ENCODE peak calls at places on chromosomes 16 and 17, in ten cellular contexts. Z is mesothelial cell of epicardium; A is stimulated activated CD4-positive, alpha-beta T cell treated with anti-CD3 and anti-CD28 coated beads, Interleukin-15, amount 100 ng/mL, for 1 hour; C is iris pigment epithelial cell; O is naive thymus-derived CD8-positive, alpha-beta T cell; Y is ascending aorta; V is Right ventricle myocardium superior; H is HuH-7; S is NCI-H226; J is G401. I is an unnamed sample.

GRCh38 chr16:15950167-15950854 is 895 bp downstream of the ABCC1 start:
- DNase-seq in Y (peak), O (peak), Z (peak), A (peak), S (no peak), J (peak), H (no peak), C (peak), V (no peak), I (peak)

GRCh38 chr17:70190959-70191805 is 21.9 kb downstream of the KCNJ2 start:
- DNase-seq in Y (no peak), O (no peak), V (no peak), H (no peak), A (no peak), J (no peak), S (no peak), Z (no peak), C (no peak), I (no peak)

GRCh38 chr17:77811521-77811920 is 147.0 kb upstream of the TNRC6C start:
- DNase-seq in C (no peak), J (no peak), A (no peak), V (peak), S (no peak), Y (peak), O (no peak), H (no peak), Z (no peak), I (peak)

GRCh38 chr16:66925322-66925840 is at the start of gene RRAD:
- DNase-seq in C (peak), Y (peak), H (no peak), O (no peak), Z (no peak), A (no peak), S (peak), V (peak), J (peak), I (peak)

GRCh38 chr17:81239714-81240555 is 817 bp downstream of the NDUFAF8 start:
- DNase-seq in S (no peak), Y (no peak), V (no peak), A (no peak), O (peak), H (no peak), J (peak), Z (no peak), C (peak), I (no peak)

GRCh38 chr17:70374496-70374895 is 205.2 kb downstream of the KCNJ2 start:
- DNase-seq in Z (no peak), O (no peak), H (no peak), J (no peak), A (no peak), V (no peak), S (no peak), C (no peak), Y (no peak), I (no peak)

GRCh38 chr17:81291662-81292061 is 3.4 kb downstream of the SLC38A10 start:
- DNase-seq in C (peak), Y (peak), V (peak), S (peak), J (peak), O (peak), H (peak), A (peak), Z (peak), I (peak)

GRCh38 chr17:33712120-33712519 is 419.0 kb upstream of the ASIC2 start:
- DNase-seq in J (no peak), O (no peak), Y (no peak), S (no peak), C (no peak), Z (no peak), A (no peak), V (no peak), H (no peak), I (no peak)

GRCh38 chr17:67270411-67270810 is 25.4 kb upstream of the HELZ start:
- DNase-seq in Z (no peak), A (no peak), J (no peak), Y (no peak), O (no peak), V (no peak), H (no peak), C (no peak), S (no peak), I (peak)

GRCh38 chr17:33267279-33267790 is 25.8 kb downstream of the ASIC2 start:
- DNase-seq in Y (no peak), J (no peak), Z (no peak), H (no peak), A (no peak), C (peak), S (peak), O (no peak), V (no peak), I (no peak)

GRCh38 chr17:46841561-46842379 is 9.6 kb upstream of the WNT9B start:
- DNase-seq in H (peak), J (no peak), O (no peak), A (no peak), V (no peak), C (no peak), S (no peak), Y (no peak), Z (peak), I (peak)

GRCh38 chr16:77387810-77388209 is 47.0 kb downstream of the ADAMTS18 start:
- DNase-seq in V (no peak), O (no peak), Z (no peak), A (no peak), J (no peak), S (no peak), Y (no peak), H (no peak), C (no peak), I (no peak)

GRCh38 chr16:84247844-84248243 is 8.0 kb upstream of the KCNG4 start:
- DNase-seq in S (no peak), O (no peak), V (no peak), C (no peak), J (no peak), A (no peak), H (no peak), Z (no peak), Y (no peak), I (no peak)

GRCh38 chr16:11202260-11203091 is 53.5 kb downstream of the SOCS1 start:
- DNase-seq in J (no peak), C (peak), H (no peak), O (no peak), V (no peak), Y (no peak), S (peak), Z (no peak), A (no peak), I (no peak)

GRCh38 chr16:84223456-84223855 is 16.4 kb downstream of the KCNG4 start:
- DNase-seq in S (no peak), V (no peak), O (no peak), Z (no peak), H (no peak), J (no peak), C (no peak), Y (no peak), A (no peak), I (no peak)

GRCh38 chr16:3143598-3144330 is 8.9 kb downstream of the ZNF213 start:
- DNase-seq in V (peak), Y (no peak), H (no peak), A (no peak), O (no peak), Z (no peak), C (no peak), J (peak), S (no peak), I (peak)

GRCh38 chr17:21239680-21240374 is 13.4 kb downstream of the NATD1 start:
- DNase-seq in J (peak), Z (no peak), V (no peak), Y (no peak), C (peak), H (peak), A (no peak), O (no peak), S (no peak), I (no peak)

GRCh38 chr16:19979638-19980037 is 94.1 kb downstream of the GPR139 start:
- DNase-seq in O (no peak), H (no peak), C (no peak), Y (no peak), A (no peak), J (no peak), Z (no peak), S (no peak), V (no peak), I (no peak)

I was measured in posterior vena cava.